ENCODE peak calls at places on chromosomes 7 and 10, in four cellular contexts. A is mesendoderm, P is IMR-90, F is H9. V is an unnamed sample.

GRCh38 chr10:178208-178607 is 43.0 kb downstream of the ZMYND11 start:
- DNase-seq in A (no peak), F (no peak), P (peak; percentile 68), V (peak; percentile 52)

GRCh38 chr10:103752680-103753248 is 102.6 kb downstream of the SH3PXD2A start:
- DNase-seq in A (no peak), F (no peak), P (no peak), V (no peak)

GRCh38 chr10:100045592-100045991 is 35.8 kb upstream of the DNMBP start:
- DNase-seq in A (no peak), P (no peak), F (no peak), V (peak; percentile 23)

GRCh38 chr7:147915781-147916180 is 674.8 kb upstream of the C7orf33 start:
- DNase-seq in P (no peak), A (peak; percentile 85), F (peak; percentile 50), V (no peak)

GRCh38 chr10:117736655-117737054 is 194.1 kb downstream of the EMX2 start:
- DNase-seq in P (no peak), A (peak; percentile 60), F (no peak), V (no peak)

GRCh38 chr7:143303733-143304132 is 12.2 kb upstream of the CLCN1 start:
- DNase-seq in P (no peak), F (no peak), A (no peak), V (no peak)

GRCh38 chr10:13528138-13528874 is 508 bp downstream of the BEND7 start:
- DNase-seq in F (no peak), A (peak; percentile 32), P (no peak), V (peak; percentile 15)

GRCh38 chr7:5526190-5527037 is 102.8 kb upstream of the TNRC18 start:
- DNase-seq in P (peak; percentile 32), F (peak; percentile 80), A (peak; percentile 72), V (peak; percentile 38)

GRCh38 chr7:24732646-24733413 is 24.4 kb downstream of the GSDME start:
- DNase-seq in F (no peak), P (peak; percentile 92), A (peak; percentile 67), V (peak; percentile 81)

GRCh38 chr7:13933106-13933505 is 56.4 kb downstream of the ETV1 start:
- DNase-seq in A (no peak), P (peak; percentile 31), F (no peak), V (peak; percentile 32)

GRCh38 chr7:75981450-75982305 is 12.7 kb downstream of the TMEM120A start:
- DNase-seq in P (no peak), F (no peak), A (no peak), V (no peak)

GRCh38 chr7:100676501-100677306 is 3.2 kb downstream of the GNB2 start:
- DNase-seq in F (no peak), A (no peak), P (no peak), V (no peak)

GRCh38 chr7:105673367-105674188 is 92.3 kb upstream of the EFCAB10 start:
- DNase-seq in A (no peak), F (no peak), P (no peak), V (no peak)

GRCh38 chr10:69211104-69211503 is 9.0 kb upstream of the HKDC1 start:
- DNase-seq in P (no peak), A (peak; percentile 68), F (no peak), V (no peak)

GRCh38 chr7:55504093-55504859 is 68.0 kb downstream of the VOPP1 start:
- DNase-seq in P (peak; percentile 44), F (no peak), A (peak; percentile 13), V (peak; percentile 48)

GRCh38 chr7:9488555-9488954 is 1055.1 kb downstream of the NXPH1 start:
- DNase-seq in F (no peak), A (peak; percentile 27), P (peak; percentile 19), V (peak; percentile 90)

GRCh38 chr7:128833148-128833938 is 3.1 kb downstream of the FLNC start:
- DNase-seq in P (peak; percentile 88), F (peak; percentile 64), A (peak; percentile 72), V (peak; percentile 90)

GRCh38 chr10:124078714-124079113 is 14.7 kb downstream of the CHST15 start:
- DNase-seq in A (no peak), F (no peak), P (no peak), V (no peak)

GRCh38 chr10:124079864-124080263 is 13.5 kb downstream of the CHST15 start:
- DNase-seq in P (no peak), A (no peak), F (no peak), V (no peak)

GRCh38 chr10:124077216-124077615 is 16.2 kb downstream of the CHST15 start:
- DNase-seq in P (no peak), A (no peak), F (no peak), V (no peak)

GRCh38 chr10:124076334-124076733 is 17.1 kb downstream of the CHST15 start:
- DNase-seq in A (peak; percentile 11), P (no peak), F (no peak), V (no peak)

DNA sequence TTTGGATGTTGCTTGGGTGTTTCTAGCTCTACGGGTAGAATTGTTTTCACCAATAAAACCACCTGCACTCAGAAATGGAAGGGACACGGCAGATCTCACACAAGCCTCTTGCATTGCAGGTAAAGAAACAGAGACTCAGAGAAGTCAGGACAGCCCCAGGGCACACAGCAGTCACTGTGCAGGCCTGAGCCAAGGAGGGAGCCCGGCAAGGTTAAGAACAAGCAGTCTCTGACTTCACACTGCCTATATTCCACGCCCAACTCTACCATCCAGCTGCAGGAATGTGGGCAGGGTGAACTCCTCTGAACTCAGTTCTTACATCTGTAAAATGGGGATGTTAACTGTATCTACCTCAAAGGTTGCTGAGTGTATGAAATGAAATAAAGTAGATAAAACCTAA is 15.4 kb downstream of the CHST15 start:
- DNase-seq in A (no peak), F (no peak), P (no peak), V (no peak)
- H2BK15ac ChIP-seq in A (no peak overlapping the region), F (no peak overlapping the region), P (no peak overlapping the region), V (no peak overlapping the region)

GRCh38 chr10:12349628-12350166 is 350 bp downstream of the CAMK1D start:
- DNase-seq in A (no peak), F (no peak), P (no peak), V (no peak)

GRCh38 chr10:12348341-12348869 is 942 bp upstream of the CAMK1D start:
- DNase-seq in F (no peak), P (no peak), A (no peak), V (peak; percentile 31)

GRCh38 chr10:12350925-12351324 is 1.6 kb downstream of the CAMK1D start:
- DNase-seq in A (no peak), P (no peak), F (no peak), V (no peak)

GRCh38 chr10:12350167-12350872 is 973 bp downstream of the CAMK1D start:
- DNase-seq in F (peak; percentile 45), A (peak; percentile 82), P (peak; percentile 45), V (peak; percentile 71)

GRCh38 chr10:12348870-12349627 is at the start of gene CAMK1D:
- DNase-seq in F (peak; percentile 85), P (peak; percentile 66), A (peak; percentile 92), V (peak; percentile 76)
- H3K18ac ChIP-seq in F (no peak within 1 kb of the TSS), P (peak within 1 kb of the TSS; percentile 1), A (peak within 1 kb of the TSS; percentile 98), V (peak within 1 kb of the TSS; percentile 61)

GRCh38 chr7:324011-324410 is 34.0 kb downstream of the FOXL3 start:
- DNase-seq in P (no peak), A (no peak), F (no peak), V (no peak)

GRCh38 chr7:320297-320696 is 30.3 kb downstream of the FOXL3 start:
- DNase-seq in F (no peak), P (no peak), A (no peak), V (no peak)

GRCh38 chr7:322708-323111 is 32.7 kb downstream of the FOXL3 start:
- DNase-seq in P (no peak), A (no peak), F (no peak), V (no peak)

GRCh38 chr7:323410-323809 is 33.4 kb downstream of the FOXL3 start:
- DNase-seq in P (no peak), A (no peak), F (no peak), V (no peak)

GRCh38 chr7:322111-322671 is 32.2 kb downstream of the FOXL3 start:
- DNase-seq in P (peak; percentile 3), A (peak; percentile 52), F (peak; percentile 85), V (peak; percentile 28)
- H2BK15ac ChIP-seq in P (no peak overlapping the region), A (no peak overlapping the region), F (no peak overlapping the region), V (no peak overlapping the region)

GRCh38 chr10:128040096-128040495 is 86.1 kb downstream of the MKI67 start:
- DNase-seq in A (no peak), P (no peak), F (no peak), V (no peak)

GRCh38 chr10:128044186-128044585 is 82.0 kb downstream of the MKI67 start:
- DNase-seq in P (no peak), F (no peak), A (no peak), V (no peak)

GRCh38 chr10:128042131-128042610 is 84.1 kb downstream of the MKI67 start:
- DNase-seq in P (no peak), A (no peak), F (no peak), V (no peak)

GRCh38 chr10:128043259-128044045 is 82.8 kb downstream of the MKI67 start:
- DNase-seq in A (peak; percentile 11), F (no peak), P (no peak), V (no peak)

DNA sequence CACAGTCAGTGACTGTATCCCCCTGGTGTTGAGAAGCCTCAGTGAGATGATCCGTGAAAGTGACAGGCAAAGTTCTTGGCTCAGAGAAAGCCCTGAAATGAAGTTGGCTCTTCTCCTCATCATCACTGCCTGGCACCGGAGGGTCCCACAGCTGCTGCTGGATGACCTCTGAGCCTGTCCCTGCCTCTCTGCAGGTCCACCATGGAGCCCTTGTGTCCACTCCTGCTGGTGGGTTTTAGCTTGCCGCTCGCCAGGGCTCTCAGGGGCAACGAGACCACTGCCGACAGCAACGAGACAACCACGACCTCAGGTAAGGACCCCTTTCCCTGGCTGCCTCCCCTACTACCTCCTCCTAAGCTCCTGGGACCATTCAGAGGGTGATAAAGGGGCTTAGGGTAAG is 85.5 kb downstream of the MKI67 start:
- DNase-seq in F (no peak), A (no peak), P (no peak), V (no peak)
- H3K18ac ChIP-seq in F (no peak overlapping the region), A (no peak overlapping the region), P (no peak overlapping the region), V (no peak overlapping the region)

GRCh38 chr10:101643546-101643945 is 51.4 kb downstream of the FBXW4 start:
- DNase-seq in A (no peak), P (no peak), F (no peak), V (no peak)
- H2BK15ac ChIP-seq in A (no peak overlapping the region), P (no peak overlapping the region), F (no peak overlapping the region), V (no peak overlapping the region)